ENCODE peak calls at places on chromosomes 7 and 10, in seven cellular contexts. One of them, this sample, is unnamed.

GRCh38 chr10:126702181-126702580 is 31.7 kb upstream of the C10orf90 start:
- DNase-seq in Peyer's patch: no peak
- DNase-seq in B cell: no peak
- DNase-seq in uterus: no peak
- DNase-seq in activated CD8-positive, alpha-beta T cell treated with anti-CD3 and anti-CD28 coated beads for 36 hours: no peak
- DNase-seq in glutamatergic neuron: no peak
- DNase-seq in AG10803: peak; percentile 44
- DNase-seq in this sample: no peak

GRCh38 chr10:14102056-14102455 is 228.7 kb downstream of the FRMD4A start:
- DNase-seq in Peyer's patch: no peak
- DNase-seq in B cell: no peak
- DNase-seq in uterus: no peak
- DNase-seq in activated CD8-positive, alpha-beta T cell treated with anti-CD3 and anti-CD28 coated beads for 36 hours: no peak
- DNase-seq in glutamatergic neuron: no peak
- DNase-seq in AG10803: no peak
- DNase-seq in this sample: no peak

GRCh38 chr10:10830316-10831061 is 187.2 kb upstream of the CELF2 start:
- DNase-seq in Peyer's patch: no peak
- DNase-seq in B cell: no peak
- DNase-seq in uterus: no peak
- DNase-seq in activated CD8-positive, alpha-beta T cell treated with anti-CD3 and anti-CD28 coated beads for 36 hours: no peak
- DNase-seq in glutamatergic neuron: no peak
- DNase-seq in AG10803: peak; percentile 96
- DNase-seq in this sample: no peak

GRCh38 chr10:60934215-60935175 is 9.5 kb downstream of the RHOBTB1 start:
- DNase-seq in Peyer's patch: no peak
- DNase-seq in B cell: no peak
- DNase-seq in uterus: no peak
- DNase-seq in activated CD8-positive, alpha-beta T cell treated with anti-CD3 and anti-CD28 coated beads for 36 hours: no peak
- DNase-seq in glutamatergic neuron: no peak
- DNase-seq in AG10803: no peak
- DNase-seq in this sample: no peak

GRCh38 chr10:14362098-14362497 is 31.4 kb upstream of the FRMD4A start:
- DNase-seq in Peyer's patch: no peak
- DNase-seq in B cell: no peak
- DNase-seq in uterus: no peak
- DNase-seq in activated CD8-positive, alpha-beta T cell treated with anti-CD3 and anti-CD28 coated beads for 36 hours: no peak
- DNase-seq in glutamatergic neuron: no peak
- DNase-seq in AG10803: peak; percentile 31
- DNase-seq in this sample: no peak

GRCh38 chr10:43211431-43212042 is 55.3 kb downstream of the RASGEF1A start:
- DNase-seq in Peyer's patch: no peak
- DNase-seq in B cell: no peak
- DNase-seq in uterus: no peak
- DNase-seq in activated CD8-positive, alpha-beta T cell treated with anti-CD3 and anti-CD28 coated beads for 36 hours: no peak
- DNase-seq in glutamatergic neuron: peak; percentile 4
- DNase-seq in AG10803: no peak
- DNase-seq in this sample: no peak

GRCh38 chr10:73079779-73080178 is 16.9 kb downstream of the P4HA1 start:
- DNase-seq in Peyer's patch: no peak
- DNase-seq in B cell: no peak
- DNase-seq in uterus: no peak
- DNase-seq in activated CD8-positive, alpha-beta T cell treated with anti-CD3 and anti-CD28 coated beads for 36 hours: no peak
- DNase-seq in glutamatergic neuron: no peak
- DNase-seq in AG10803: no peak
- DNase-seq in this sample: no peak

GRCh38 chr7:50552139-50552538 is 13.1 kb downstream of the DDC start:
- DNase-seq in Peyer's patch: peak; percentile 25
- DNase-seq in B cell: no peak
- DNase-seq in uterus: no peak
- DNase-seq in activated CD8-positive, alpha-beta T cell treated with anti-CD3 and anti-CD28 coated beads for 36 hours: no peak
- DNase-seq in glutamatergic neuron: no peak
- DNase-seq in AG10803: no peak
- DNase-seq in this sample: no peak

GRCh38 chr10:22988581-22989360 is 60.9 kb downstream of the ARMC3 start:
- DNase-seq in Peyer's patch: peak; percentile 87
- DNase-seq in B cell: peak; percentile 80
- DNase-seq in uterus: peak; percentile 39
- DNase-seq in activated CD8-positive, alpha-beta T cell treated with anti-CD3 and anti-CD28 coated beads for 36 hours: peak; percentile 79
- DNase-seq in glutamatergic neuron: peak; percentile 53
- DNase-seq in AG10803: peak; percentile 50
- DNase-seq in this sample: peak; percentile 59

GRCh38 chr10:74153123-74153522 is 2.1 kb downstream of the ADK start:
- DNase-seq in Peyer's patch: no peak
- DNase-seq in B cell: no peak
- DNase-seq in uterus: no peak
- DNase-seq in activated CD8-positive, alpha-beta T cell treated with anti-CD3 and anti-CD28 coated beads for 36 hours: no peak
- DNase-seq in glutamatergic neuron: no peak
- DNase-seq in AG10803: peak; percentile 65
- DNase-seq in this sample: no peak

GRCh38 chr7:99267530-99268360 is 4.9 kb upstream of the MYH16 start:
- DNase-seq in Peyer's patch: no peak
- DNase-seq in B cell: no peak
- DNase-seq in uterus: no peak
- DNase-seq in activated CD8-positive, alpha-beta T cell treated with anti-CD3 and anti-CD28 coated beads for 36 hours: no peak
- DNase-seq in glutamatergic neuron: no peak
- DNase-seq in AG10803: peak; percentile 77
- DNase-seq in this sample: no peak

GRCh38 chr7:28032738-28033380 is 147.7 kb downstream of the JAZF1 start:
- DNase-seq in Peyer's patch: no peak
- DNase-seq in B cell: no peak
- DNase-seq in uterus: no peak
- DNase-seq in activated CD8-positive, alpha-beta T cell treated with anti-CD3 and anti-CD28 coated beads for 36 hours: no peak
- DNase-seq in glutamatergic neuron: no peak
- DNase-seq in AG10803: no peak
- DNase-seq in this sample: peak; percentile 16

GRCh38 chr7:117098457-117098856 is 145.2 kb downstream of the ST7 start:
- DNase-seq in Peyer's patch: no peak
- DNase-seq in B cell: no peak
- DNase-seq in uterus: no peak
- DNase-seq in activated CD8-positive, alpha-beta T cell treated with anti-CD3 and anti-CD28 coated beads for 36 hours: no peak
- DNase-seq in glutamatergic neuron: no peak
- DNase-seq in AG10803: peak; percentile 97
- DNase-seq in this sample: no peak

GRCh38 chr10:24618401-24618800 is 105.3 kb downstream of the ARHGAP21 start:
- DNase-seq in Peyer's patch: no peak
- DNase-seq in B cell: no peak
- DNase-seq in uterus: no peak
- DNase-seq in activated CD8-positive, alpha-beta T cell treated with anti-CD3 and anti-CD28 coated beads for 36 hours: no peak
- DNase-seq in glutamatergic neuron: no peak
- DNase-seq in AG10803: no peak
- DNase-seq in this sample: no peak

GRCh38 chr10:43235070-43235900 is 31.6 kb downstream of the RASGEF1A start:
- DNase-seq in Peyer's patch: peak; percentile 31
- DNase-seq in B cell: no peak
- DNase-seq in uterus: peak; percentile 7
- DNase-seq in activated CD8-positive, alpha-beta T cell treated with anti-CD3 and anti-CD28 coated beads for 36 hours: no peak
- DNase-seq in glutamatergic neuron: peak; percentile 4
- DNase-seq in AG10803: no peak
- DNase-seq in this sample: no peak

GRCh38 chr7:86785641-86786040 is 141.9 kb downstream of the GRM3 start:
- DNase-seq in Peyer's patch: no peak
- DNase-seq in B cell: peak; percentile 2
- DNase-seq in uterus: no peak
- DNase-seq in activated CD8-positive, alpha-beta T cell treated with anti-CD3 and anti-CD28 coated beads for 36 hours: no peak
- DNase-seq in glutamatergic neuron: no peak
- DNase-seq in AG10803: no peak
- DNase-seq in this sample: no peak

DNA sequence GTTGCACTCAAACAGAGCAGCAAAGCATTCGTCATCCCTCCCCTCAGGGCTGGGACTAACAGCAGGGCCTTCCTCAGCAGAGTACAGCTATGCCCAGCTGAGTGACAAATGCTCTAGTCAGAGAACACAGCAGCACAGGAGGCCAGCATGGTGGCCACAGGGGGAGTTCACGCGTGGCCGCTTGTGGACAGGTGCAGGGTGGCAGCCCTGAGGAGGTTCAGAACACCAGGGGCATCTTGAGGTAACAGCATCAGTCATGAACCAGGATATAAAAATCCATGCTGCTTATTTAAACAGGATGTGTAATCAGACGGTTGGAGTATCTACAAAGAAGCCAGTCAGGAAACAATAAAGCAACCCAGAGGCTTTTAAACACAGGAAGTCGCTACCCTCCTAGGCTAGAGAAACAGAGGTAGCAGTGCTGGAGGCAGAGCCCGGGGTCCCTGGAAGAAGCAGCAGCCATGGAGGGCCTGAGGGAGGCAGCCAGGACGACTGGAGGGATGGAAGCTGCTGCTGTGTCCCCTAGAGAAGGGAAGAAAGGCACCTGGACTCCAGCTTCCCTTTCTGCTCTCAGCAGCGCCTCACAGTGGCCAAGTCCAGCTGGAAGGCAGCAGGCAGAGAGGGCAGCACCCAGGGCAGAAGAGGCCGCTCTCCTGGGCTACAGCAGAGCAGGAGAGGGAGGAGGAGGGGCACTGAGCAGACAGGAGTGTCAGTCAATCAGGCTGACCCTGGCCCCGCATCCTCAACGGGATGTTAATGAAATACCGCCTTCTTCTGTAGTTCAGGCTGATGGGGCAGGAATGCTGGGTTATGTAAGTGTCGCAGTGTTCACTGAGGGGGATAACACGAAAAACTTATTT is 70.8 kb upstream of the UCN3 start:
- DNase-seq in Peyer's patch: peak; percentile 73
- DNase-seq in B cell: peak; percentile 6
- DNase-seq in uterus: no peak
- DNase-seq in activated CD8-positive, alpha-beta T cell treated with anti-CD3 and anti-CD28 coated beads for 36 hours: peak; percentile 81
- DNase-seq in glutamatergic neuron: peak; percentile 87
- DNase-seq in AG10803: peak; percentile 33
- DNase-seq in this sample: peak; percentile 74
- TF ChIP-seq CTCF in Peyer's patch: no peak
- TF ChIP-seq CTCF in B cell: no peak
- TF ChIP-seq CTCF in uterus: no peak
- TF ChIP-seq CTCF in activated CD8-positive, alpha-beta T cell treated with anti-CD3 and anti-CD28 coated beads for 36 hours: peak; percentile 60
- TF ChIP-seq CTCF in glutamatergic neuron: peak; percentile 49
- TF ChIP-seq CTCF in AG10803: peak; percentile 55
- TF ChIP-seq CTCF in this sample: peak; percentile 48

GRCh38 chr10:127872011-127872741 is 20.6 kb downstream of the CLRN3 start:
- DNase-seq in Peyer's patch: peak; percentile 44
- DNase-seq in B cell: no peak
- DNase-seq in uterus: peak; percentile 71
- DNase-seq in activated CD8-positive, alpha-beta T cell treated with anti-CD3 and anti-CD28 coated beads for 36 hours: no peak
- DNase-seq in glutamatergic neuron: no peak
- DNase-seq in AG10803: no peak
- DNase-seq in this sample: no peak

GRCh38 chr10:127873901-127874470 is 18.8 kb downstream of the CLRN3 start:
- DNase-seq in Peyer's patch: peak; percentile 42
- DNase-seq in B cell: no peak
- DNase-seq in uterus: no peak
- DNase-seq in activated CD8-positive, alpha-beta T cell treated with anti-CD3 and anti-CD28 coated beads for 36 hours: no peak
- DNase-seq in glutamatergic neuron: no peak
- DNase-seq in AG10803: no peak
- DNase-seq in this sample: no peak

GRCh38 chr10:127871631-127872010 is 21.1 kb downstream of the CLRN3 start:
- DNase-seq in Peyer's patch: no peak
- DNase-seq in B cell: no peak
- DNase-seq in uterus: no peak
- DNase-seq in activated CD8-positive, alpha-beta T cell treated with anti-CD3 and anti-CD28 coated beads for 36 hours: no peak
- DNase-seq in glutamatergic neuron: no peak
- DNase-seq in AG10803: no peak
- DNase-seq in this sample: no peak

GRCh38 chr10:127874966-127875765 is 17.6 kb downstream of the CLRN3 start:
- DNase-seq in Peyer's patch: peak; percentile 35
- DNase-seq in B cell: no peak
- DNase-seq in uterus: no peak
- DNase-seq in activated CD8-positive, alpha-beta T cell treated with anti-CD3 and anti-CD28 coated beads for 36 hours: no peak
- DNase-seq in glutamatergic neuron: no peak
- DNase-seq in AG10803: no peak
- DNase-seq in this sample: no peak

GRCh38 chr10:127872871-127873600 is 19.7 kb downstream of the CLRN3 start:
- DNase-seq in Peyer's patch: peak; percentile 90
- DNase-seq in B cell: no peak
- DNase-seq in uterus: no peak
- DNase-seq in activated CD8-positive, alpha-beta T cell treated with anti-CD3 and anti-CD28 coated beads for 36 hours: no peak
- DNase-seq in glutamatergic neuron: no peak
- DNase-seq in AG10803: no peak
- DNase-seq in this sample: peak; percentile 43
- TF ChIP-seq CTCF in Peyer's patch: no peak
- TF ChIP-seq CTCF in B cell: no peak
- TF ChIP-seq CTCF in uterus: no peak
- TF ChIP-seq CTCF in activated CD8-positive, alpha-beta T cell treated with anti-CD3 and anti-CD28 coated beads for 36 hours: no peak
- TF ChIP-seq CTCF in glutamatergic neuron: no peak
- TF ChIP-seq CTCF in AG10803: no peak
- TF ChIP-seq CTCF in this sample: peak; percentile 14

DNA sequence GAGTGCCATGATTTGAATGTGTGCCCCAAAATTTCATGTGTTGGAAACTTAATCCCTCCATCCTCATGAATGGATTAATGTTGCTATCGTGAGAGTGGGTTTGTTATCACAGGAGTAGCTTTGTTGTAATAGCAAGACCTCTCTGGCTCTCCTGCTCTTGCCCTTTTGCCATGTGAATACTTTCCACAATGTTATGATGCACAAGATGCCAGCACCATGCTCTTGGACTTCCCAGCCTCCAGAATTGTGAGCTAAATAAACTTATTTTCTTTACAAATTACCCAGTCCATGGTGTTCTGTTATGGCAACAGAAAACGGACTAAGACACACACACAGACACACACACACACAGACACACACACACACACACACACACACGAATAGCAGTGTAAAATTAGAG is 51.3 kb upstream of the TM9SF3 start:
- DNase-seq in Peyer's patch: no peak
- DNase-seq in B cell: no peak
- DNase-seq in uterus: no peak
- DNase-seq in activated CD8-positive, alpha-beta T cell treated with anti-CD3 and anti-CD28 coated beads for 36 hours: no peak
- DNase-seq in glutamatergic neuron: no peak
- DNase-seq in AG10803: no peak
- DNase-seq in this sample: no peak
- TF ChIP-seq CTCF in Peyer's patch: no peak
- TF ChIP-seq CTCF in B cell: no peak
- TF ChIP-seq CTCF in uterus: no peak
- TF ChIP-seq CTCF in activated CD8-positive, alpha-beta T cell treated with anti-CD3 and anti-CD28 coated beads for 36 hours: no peak
- TF ChIP-seq CTCF in glutamatergic neuron: no peak
- TF ChIP-seq CTCF in AG10803: no peak
- TF ChIP-seq CTCF in this sample: no peak

DNA sequence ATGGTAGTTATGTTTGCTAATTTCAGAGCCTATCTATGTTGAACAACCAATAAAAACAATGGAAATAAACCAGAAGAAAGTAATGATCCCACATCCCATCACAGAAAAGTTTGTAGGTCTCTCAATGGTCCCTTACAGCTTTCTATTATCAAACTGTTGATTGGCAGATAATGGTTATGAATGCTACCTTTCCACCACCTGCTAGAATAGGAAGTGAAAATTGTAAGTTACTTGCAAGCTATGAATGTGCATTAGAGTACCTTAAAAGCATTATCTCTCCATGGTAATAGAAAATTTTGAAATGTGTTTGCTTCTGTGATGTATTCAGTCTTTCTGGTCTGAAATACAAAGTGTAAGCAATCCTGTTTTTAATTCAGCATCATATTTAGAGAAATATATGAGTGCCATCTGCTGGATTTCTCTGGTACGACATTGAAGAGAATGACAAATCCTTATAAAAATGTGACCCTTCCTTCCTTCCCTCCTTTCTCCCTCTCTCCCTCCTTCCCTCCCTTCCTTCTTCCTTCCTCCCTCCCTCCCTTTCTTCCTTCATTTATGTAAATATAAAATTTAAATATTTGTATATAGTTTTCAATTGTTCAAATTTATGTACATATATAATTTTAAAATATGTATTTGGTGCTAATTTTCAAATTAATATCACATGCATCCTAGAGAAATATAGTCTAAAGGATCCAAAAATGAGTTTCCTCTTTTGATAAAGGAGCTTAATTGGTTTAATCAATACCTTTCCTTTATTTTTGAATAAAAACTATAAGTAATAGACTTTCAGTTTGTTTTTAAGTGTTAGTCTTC is 41.4 kb upstream of the PNLIPRP3 start:
- DNase-seq in Peyer's patch: no peak
- DNase-seq in B cell: peak; percentile 6
- DNase-seq in uterus: no peak
- DNase-seq in activated CD8-positive, alpha-beta T cell treated with anti-CD3 and anti-CD28 coated beads for 36 hours: no peak
- DNase-seq in glutamatergic neuron: no peak
- DNase-seq in AG10803: peak; percentile 39
- DNase-seq in this sample: peak; percentile 38
- TF ChIP-seq CTCF in Peyer's patch: no peak
- TF ChIP-seq CTCF in B cell: peak; percentile 54
- TF ChIP-seq CTCF in uterus: peak; percentile 47
- TF ChIP-seq CTCF in activated CD8-positive, alpha-beta T cell treated with anti-CD3 and anti-CD28 coated beads for 36 hours: peak; percentile 53
- TF ChIP-seq CTCF in glutamatergic neuron: peak; percentile 74
- TF ChIP-seq CTCF in AG10803: peak; percentile 69
- TF ChIP-seq CTCF in this sample: peak; percentile 20